ENCODE peak calls at places on chromosome 2, in seven cellular contexts. B is fibroblast of lung, E is IMR-90, V is ovary, G is mucosa of descending colon, L is endodermal cell, U is adipocyte. C is an unnamed sample. For H3K4me1, the result is how much of the 10 kb centered on the place peaks cover.

GRCh38 chr2:31058096-31058843 is 80.0 kb downstream of the GALNT14 start:
- DNase-seq in B (no peak), E (no peak), V (no peak), G (no peak), L (no peak), U (no peak), C (no peak)

GRCh38 chr2:182148344-182148743 is 162.7 kb downstream of the PPP1R1C start:
- DNase-seq in B (no peak), E (no peak), V (no peak), G (no peak), L (no peak), U (no peak), C (peak)

GRCh38 chr2:177983183-177983788 is 89.3 kb downstream of the PDE11A start:
- DNase-seq in B (peak), E (peak), V (no peak), G (no peak), L (peak), U (peak), C (peak)

GRCh38 chr2:6877402-6878305 is at the start of gene RSAD2:
- DNase-seq in B (peak), E (peak), V (peak), G (no peak), L (no peak), U (peak), C (peak)

GRCh38 chr2:38462121-38462634 is 85.1 kb upstream of the ATL2 start:
- DNase-seq in B (peak), E (peak), V (no peak), G (peak), L (no peak), U (peak), C (peak)

GRCh38 chr2:236862961-236863728 is 222.5 kb upstream of the COPS8 start:
- DNase-seq in B (peak), E (peak), V (no peak), G (no peak), L (no peak), U (peak), C (peak)

GRCh38 chr2:3317277-3317685 is 60.3 kb downstream of the EIPR1 start:
- DNase-seq in B (no peak), E (no peak), V (no peak), G (no peak), L (no peak), U (no peak), C (no peak)

GRCh38 chr2:142875642-142876041 is 1.8 kb upstream of the KYNU start:
- DNase-seq in B (no peak), E (peak), V (no peak), G (no peak), L (no peak), U (no peak), C (peak)

GRCh38 chr2:152766908-152767307 is 48.5 kb downstream of the ARL6IP6 start:
- DNase-seq in B (peak), E (peak), V (no peak), G (no peak), L (no peak), U (peak), C (no peak)

GRCh38 chr2:173136067-173136466 is 60.4 kb downstream of the MAP3K20 start:
- DNase-seq in B (no peak), E (no peak), V (no peak), G (no peak), L (no peak), U (no peak), C (no peak)
- H3K4me1 ChIP-seq in B (under half), E (under half), V (under half), G (under half), L (under half), U (under half), C (under half)

DNA sequence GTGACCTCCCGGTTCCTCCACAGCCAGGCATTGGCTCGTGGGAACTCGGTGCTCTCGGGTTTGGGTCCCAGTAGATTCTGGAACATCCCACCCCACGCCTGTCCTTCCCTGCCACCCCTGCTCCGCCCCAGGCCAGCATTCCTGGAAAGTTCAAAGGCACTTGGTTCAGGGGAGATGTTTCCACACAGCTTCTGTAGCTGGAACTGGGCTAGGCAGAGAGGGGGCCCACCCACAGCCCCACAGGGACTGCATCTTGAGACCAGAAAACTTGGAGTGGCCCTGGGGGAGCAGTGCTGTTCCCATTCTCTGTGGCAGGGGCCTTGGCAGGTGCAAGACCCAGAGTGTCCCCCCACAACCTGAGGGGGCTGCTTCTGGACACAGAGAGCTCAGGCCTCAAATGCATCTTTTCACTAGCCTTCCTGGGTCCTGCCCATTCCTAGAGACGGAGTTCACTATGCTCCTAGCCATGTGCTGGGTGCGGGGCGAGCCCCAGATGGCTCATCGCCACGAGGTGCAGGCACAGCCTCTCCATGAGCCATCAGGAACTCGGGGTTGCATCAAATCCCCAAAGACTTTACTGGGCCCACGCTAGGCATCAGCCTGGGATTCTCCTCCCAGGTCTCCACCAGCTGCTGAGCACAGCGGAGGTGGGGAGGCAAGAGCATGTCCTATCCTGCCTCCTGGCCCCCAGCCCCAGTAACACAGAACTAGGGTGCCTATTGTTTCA is 68.7 kb downstream of the ZFP36L2 start:
- DNase-seq in B (no peak), E (no peak), V (no peak), G (peak), L (no peak), U (no peak), C (peak)
- H3K4me1 ChIP-seq in B (under half), E (under half), V (under half), G (half or more), L (under half), U (under half), C (under half)

GRCh38 chr2:43225788-43226557 is 433 bp downstream of the ZFP36L2 start:
- DNase-seq in B (peak), E (peak), V (peak), G (peak), L (no peak), U (peak), C (no peak)
- H3K4me1 ChIP-seq in B (under half), E (under half), V (under half), G (under half), L (under half), U (under half), C (under half)

DNA sequence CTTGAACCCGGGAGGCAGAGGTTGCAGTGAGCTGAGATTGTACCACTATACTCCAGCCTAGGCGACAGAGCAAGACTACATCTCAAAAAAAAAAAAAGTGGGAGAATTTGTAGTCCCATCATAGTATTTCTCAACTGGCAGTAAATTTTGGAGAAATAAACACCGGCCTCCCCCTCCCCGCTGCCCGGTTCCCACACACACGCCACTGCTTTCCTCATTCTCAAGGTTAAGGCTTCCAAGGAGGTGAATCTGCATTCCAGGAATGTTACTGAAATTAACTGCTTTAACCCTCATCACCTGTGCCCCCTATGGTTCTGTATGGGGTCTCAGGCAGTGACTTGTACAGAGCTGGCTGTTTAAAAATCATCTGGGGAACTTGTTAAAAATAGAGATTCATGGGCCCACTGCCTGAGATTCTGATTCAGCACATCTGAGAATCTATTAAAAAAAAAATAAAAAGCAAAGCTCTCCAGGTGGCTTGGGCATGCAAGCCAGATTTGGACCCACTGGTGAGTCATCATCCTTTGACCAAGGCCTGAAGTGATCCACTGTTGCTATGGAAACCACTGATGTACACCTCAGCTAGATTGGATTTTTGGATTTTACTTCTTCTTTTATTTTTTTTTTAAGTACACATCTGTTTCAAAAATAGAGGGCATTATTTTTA is 50.1 kb downstream of the MRPL35 start:
- DNase-seq in B (peak), E (peak), V (peak), G (no peak), L (peak), U (peak), C (peak)
- H3K4me1 ChIP-seq in B (under half), E (under half), V (under half), G (under half), L (under half), U (under half), C (under half)

DNA sequence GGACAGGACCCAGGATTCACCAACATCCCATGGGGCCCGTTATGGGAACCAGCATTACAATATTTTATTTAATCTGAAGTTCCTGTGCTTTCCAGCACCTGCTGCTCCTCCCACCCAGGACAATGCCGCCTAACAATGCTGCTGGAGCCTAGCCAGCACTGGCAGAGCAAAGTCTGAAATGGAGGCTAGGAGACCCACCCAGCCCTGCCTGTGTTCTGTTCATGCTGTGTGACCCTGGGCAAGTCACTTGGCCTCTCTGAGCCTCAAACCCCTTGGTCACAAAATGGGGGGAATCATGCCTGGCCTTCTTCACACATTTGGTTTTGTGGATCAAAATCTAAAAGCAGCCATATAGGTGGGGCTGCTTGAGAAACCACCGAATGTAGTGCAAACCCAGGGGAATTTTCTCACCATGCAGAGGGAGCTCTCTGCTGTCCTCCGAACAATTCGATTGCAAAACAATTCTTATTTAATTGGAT is 38.5 kb upstream of the ODC1 start:
- DNase-seq in B (no peak), E (no peak), V (no peak), G (peak), L (peak), U (no peak), C (no peak)
- H3K4me1 ChIP-seq in B (under half), E (under half), V (under half), G (under half), L (under half), U (under half), C (under half)

DNA sequence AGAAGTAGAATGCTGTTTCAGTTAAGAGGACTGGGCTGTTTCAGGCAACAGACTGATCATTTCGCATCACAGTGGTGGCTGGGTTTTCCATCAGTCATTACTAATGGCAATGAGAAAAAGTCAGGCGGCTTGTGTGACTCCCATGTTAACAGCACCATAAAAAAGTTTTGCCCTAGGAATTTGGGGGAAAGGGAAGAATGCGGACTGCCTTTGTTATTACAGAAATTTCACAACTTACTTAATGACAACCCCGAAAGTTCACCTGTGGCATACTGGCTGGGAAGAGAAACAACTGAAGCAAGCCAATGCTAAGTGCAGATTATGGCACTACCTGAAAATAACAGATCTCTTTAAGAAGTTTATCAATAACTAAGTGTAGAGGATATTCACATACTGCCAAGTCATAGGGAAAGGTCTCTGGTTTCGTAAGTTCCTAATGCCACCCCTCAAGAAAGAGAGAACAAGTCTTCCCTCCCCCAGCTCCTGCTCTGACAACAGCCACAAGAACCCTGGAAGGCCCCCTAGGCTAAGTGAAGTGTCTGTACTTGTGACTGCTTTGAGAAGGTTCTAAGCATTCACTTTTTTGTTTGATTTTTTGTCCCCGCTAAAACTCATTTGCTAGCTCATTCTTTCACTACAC is 40.5 kb upstream of the AP1S3 start:
- DNase-seq in B (no peak), E (no peak), V (no peak), G (no peak), L (no peak), U (no peak), C (no peak)
- H3K4me1 ChIP-seq in B (under half), E (under half), V (under half), G (under half), L (under half), U (under half), C (under half)